ENCODE peak calls at places on chromosomes 1 and 21, in four cellular contexts. U, V, I and G are unnamed samples. For H3K4me1, the result is how much of the 10 kb centered on the place peaks cover.

GRCh38 chr1:116252785-116253184 is 120.3 kb upstream of the ATP1A1 start:
- DNase-seq in U (no peak), V (no peak), I (no peak), G (no peak)

GRCh38 chr1:235073331-235073967 is 55.2 kb downstream of the TOMM20 start:
- DNase-seq in U (peak), V (peak), I (peak), G (peak)

GRCh38 chr1:222171005-222171404 is 376.9 kb downstream of the HHIPL2 start:
- DNase-seq in V (no peak), I (peak), U (no peak), G (no peak)

GRCh38 chr1:178694923-178695525 is 30.0 kb upstream of the RALGPS2 start:
- DNase-seq in I (no peak), U (no peak), V (no peak), G (no peak)

GRCh38 chr1:46549697-46550681 is 1.5 kb downstream of the KNCN start:
- DNase-seq in V (no peak), I (peak), U (no peak), G (no peak)

GRCh38 chr1:10514490-10515235 is 39.9 kb downstream of the PEX14 start:
- DNase-seq in V (no peak), I (no peak), U (no peak), G (no peak)

GRCh38 chr1:92817986-92818764 is 13.7 kb upstream of the RPL5 start:
- DNase-seq in V (no peak), U (no peak), I (peak), G (no peak)

GRCh38 chr21:41830764-41831452 is 48.2 kb downstream of the PRDM15 start:
- DNase-seq in V (no peak), I (no peak), U (no peak), G (no peak)

GRCh38 chr1:29171521-29171920 is 10.2 kb downstream of the SRSF4 start:
- DNase-seq in I (no peak), V (no peak), U (no peak), G (no peak)

GRCh38 chr1:214524824-214525223 is 26.6 kb downstream of the PTPN14 start:
- DNase-seq in U (no peak), I (no peak), V (no peak), G (no peak)

GRCh38 chr1:222911866-222912265 is 97.0 kb downstream of the DISP1 start:
- DNase-seq in V (no peak), U (no peak), I (no peak), G (no peak)

GRCh38 chr1:87449348-87449963 is 120.8 kb downstream of the LMO4 start:
- DNase-seq in V (no peak), U (no peak), I (peak), G (peak)

GRCh38 chr1:98046031-98046641 is 125.3 kb upstream of the DPYD start:
- DNase-seq in U (no peak), V (no peak), I (no peak), G (peak)

GRCh38 chr1:117087686-117088085 is 27.6 kb downstream of the TTF2 start:
- DNase-seq in I (no peak), U (no peak), V (no peak), G (no peak)

GRCh38 chr1:171081220-171081993 is 9.3 kb upstream of the FMO3 start:
- DNase-seq in I (no peak), U (no peak), V (no peak), G (no peak)

GRCh38 chr21:37562920-37563640 is 196.5 kb downstream of the DYRK1A start:
- DNase-seq in V (no peak), I (peak), U (peak), G (peak)

GRCh38 chr1:51569284-51570062 is 47.4 kb upstream of the OSBPL9 start:
- DNase-seq in V (no peak), U (no peak), I (peak), G (no peak)

GRCh38 chr1:174652496-174653280 is 204.9 kb downstream of the GPR52 start:
- DNase-seq in U (no peak), I (no peak), V (no peak), G (no peak)

GRCh38 chr1:6557597-6557996 is 2.5 kb downstream of the TAS1R1 start:
- DNase-seq in I (no peak), V (no peak), U (no peak), G (no peak)

GRCh38 chr1:221816899-221817298 is 75.0 kb upstream of the DUSP10 start:
- DNase-seq in I (no peak), V (no peak), U (no peak), G (no peak)

GRCh38 chr1:164423136-164423535 is 135.8 kb upstream of the PBX1 start:
- DNase-seq in U (no peak), I (no peak), V (no peak), G (no peak)

GRCh38 chr21:45528028-45528705 is 14.1 kb downstream of the SLC19A1 start:
- DNase-seq in U (peak), I (no peak), V (no peak), G (peak)

GRCh38 chr1:218939095-218939494 is 234.6 kb upstream of the LYPLAL1 start:
- DNase-seq in V (no peak), U (no peak), I (no peak), G (no peak)

GRCh38 chr1:91877574-91878208 is 8.3 kb downstream of the TGFBR3 start:
- DNase-seq in U (no peak), I (no peak), V (no peak), G (no peak)

GRCh38 chr1:213481395-213481794 is 430.4 kb downstream of the RPS6KC1 start:
- DNase-seq in V (no peak), I (no peak), U (no peak), G (no peak)

GRCh38 chr1:34918609-34919561 is 10.6 kb downstream of the DLGAP3 start:
- DNase-seq in V (no peak), U (no peak), I (no peak), G (no peak)

GRCh38 chr1:185345913-185346717 is 29.1 kb upstream of the IVNS1ABP start:
- DNase-seq in V (peak), U (no peak), I (peak), G (no peak)

GRCh38 chr21:32240708-32241433 is 38.0 kb downstream of the MIS18A start:
- DNase-seq in V (no peak), I (no peak), U (no peak), G (no peak)

GRCh38 chr1:229005556-229005955 is 265.4 kb upstream of the RAB4A start:
- DNase-seq in U (no peak), V (no peak), I (no peak), G (no peak)

GRCh38 chr1:7405844-7406500 is 365.1 kb upstream of the VAMP3 start:
- DNase-seq in V (no peak), U (no peak), I (no peak), G (no peak)

GRCh38 chr1:41856361-41857285 is 62.1 kb downstream of the HIVEP3 start:
- DNase-seq in V (no peak), I (peak), U (peak), G (no peak)

GRCh38 chr1:65256860-65257719 is 52.3 kb upstream of the DNAJC6 start:
- DNase-seq in U (no peak), I (no peak), V (no peak), G (no peak)

GRCh38 chr1:6265173-6265572 is 4.3 kb upstream of the GPR153 start:
- DNase-seq in U (no peak), I (no peak), V (no peak), G (no peak)

GRCh38 chr1:221845650-221846371 is 103.9 kb upstream of the DUSP10 start:
- DNase-seq in I (peak), U (no peak), V (peak), G (peak)

GRCh38 chr1:234125283-234125682 is 220.8 kb downstream of the SLC35F3 start:
- DNase-seq in U (no peak), V (no peak), I (peak), G (no peak)

GRCh38 chr1:14656384-14656937 is 58.0 kb downstream of the KAZN start:
- DNase-seq in I (no peak), V (no peak), U (no peak), G (no peak)

GRCh38 chr21:15729674-15730483 is at the start of gene USP25:
- DNase-seq in V (peak), U (peak), I (peak), G (peak)

GRCh38 chr21:27590271-27590670 is 623.4 kb upstream of the ADAMTS5 start:
- DNase-seq in V (no peak), I (no peak), U (no peak), G (no peak)

GRCh38 chr1:224042557-224043118 is 71.3 kb upstream of the FBXO28 start:
- DNase-seq in U (no peak), I (no peak), V (no peak), G (no peak)

DNA sequence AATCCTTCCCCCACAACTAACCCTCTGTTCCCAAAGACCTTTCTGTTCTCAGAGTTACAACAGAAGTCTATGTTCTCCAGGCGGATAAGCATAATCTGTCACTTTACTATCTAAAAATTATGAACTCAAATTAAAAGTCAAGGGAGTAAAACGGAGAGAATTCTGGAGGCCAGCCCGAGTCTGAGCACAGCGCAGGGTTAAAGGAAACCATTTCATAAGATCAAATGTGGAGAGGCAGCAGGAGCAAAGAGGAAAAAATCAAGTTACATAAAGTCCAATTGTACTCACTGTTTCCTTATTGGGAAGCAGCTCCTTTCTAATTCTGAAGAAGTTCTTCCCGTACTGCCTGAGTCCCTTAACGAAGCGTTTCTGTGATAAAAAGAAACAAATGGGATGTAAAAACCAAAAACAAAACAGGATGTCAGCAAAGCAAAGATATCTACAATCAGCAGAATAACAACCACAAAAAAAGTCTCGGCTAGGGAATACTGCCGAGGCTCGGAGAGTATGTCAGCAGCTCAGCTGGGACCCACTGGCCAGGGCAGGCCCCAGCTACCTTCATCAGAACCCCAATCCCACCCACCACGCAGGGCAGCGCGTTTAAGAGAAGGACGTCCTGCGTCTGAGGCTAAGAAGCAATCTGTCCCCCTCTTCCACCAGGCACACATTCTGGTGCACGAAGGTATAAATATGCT is 104.7 kb downstream of the SLC45A1 start:
- DNase-seq in V (no peak), U (peak), I (no peak), G (no peak)
- H3K4me1 ChIP-seq in V (half or more), U (under half), I (half or more), G (under half)

GRCh38 chr1:180267761-180268555 is 37.9 kb downstream of the LHX4 start:
- DNase-seq in U (no peak), V (no peak), I (no peak), G (peak)
- H3K27ac ChIP-seq in U (no peak), V (no peak), I (no peak), G (no peak)

GRCh38 chr1:203276916-203277535 is 28.3 kb upstream of the BTG2 start:
- DNase-seq in I (no peak), V (no peak), U (peak), G (no peak)

GRCh38 chr1:203278885-203279406 is 26.4 kb upstream of the BTG2 start:
- DNase-seq in U (no peak), I (no peak), V (no peak), G (no peak)

GRCh38 chr1:203280061-203280460 is 25.3 kb upstream of the BTG2 start:
- DNase-seq in U (no peak), I (no peak), V (no peak), G (no peak)

GRCh38 chr1:203276408-203276807 is 28.9 kb upstream of the BTG2 start:
- DNase-seq in I (no peak), U (no peak), V (no peak), G (no peak)

DNA sequence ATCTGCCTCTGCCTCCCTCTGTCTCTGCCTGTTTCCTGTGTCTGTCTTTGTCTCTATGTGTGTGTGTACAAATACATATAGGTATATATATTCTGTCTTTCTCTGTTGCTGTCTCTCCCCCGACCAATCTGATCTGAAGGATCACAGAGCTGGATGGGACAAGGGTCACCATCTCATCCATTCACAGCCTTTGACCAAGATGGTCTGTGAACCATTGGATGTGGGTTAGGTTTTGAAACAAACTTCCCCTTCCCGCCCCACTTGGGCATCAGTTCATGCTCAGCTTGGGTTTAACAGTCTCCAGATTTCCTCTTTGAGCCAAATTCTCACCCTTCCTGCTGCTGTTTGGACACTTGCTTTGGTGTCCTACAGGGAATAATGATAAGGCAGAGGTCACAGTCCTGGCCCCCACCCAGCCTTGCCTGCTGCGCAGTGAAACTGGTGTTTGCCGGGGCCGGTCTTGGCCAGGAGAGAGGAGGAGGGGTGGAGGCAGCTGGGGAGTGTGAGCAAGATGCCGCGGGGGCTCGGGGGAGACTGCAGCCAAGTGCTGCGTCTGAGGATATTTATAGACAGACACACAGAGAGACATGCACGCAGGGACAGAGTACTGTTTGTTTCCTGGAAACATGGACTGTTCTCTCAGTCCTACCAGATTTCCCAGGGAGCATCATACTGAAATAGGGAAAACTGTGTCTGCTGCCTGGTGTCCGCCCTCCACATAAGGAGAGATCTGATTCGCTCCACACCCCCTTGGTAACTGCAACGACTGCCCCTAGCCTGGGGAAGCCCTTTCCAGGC is 27.0 kb upstream of the BTG2 start:
- DNase-seq in I (peak), V (peak), U (peak), G (peak)
- TF ChIP-seq POLR2A in I (peak), V (peak), U (peak), G (no peak)

GRCh38 chr1:37480125-37480466 is 5.7 kb downstream of the ZC3H12A start:
- DNase-seq in V (no peak), I (no peak), U (peak), G (peak)
- H3K4me1 ChIP-seq in V (half or more), I (half or more), U (under half), G (half or more)